ENCODE peak calls at places on chromosomes 1 and 21, in seven cellular contexts. X is pancreas, R is fibroblast of lung, I is right cardiac atrium, S is heart right ventricle, A is lower lobe of right lung, Y is ovary. M is an unnamed sample.

GRCh38 chr1:87196110-87196509 is 132.6 kb upstream of the LMO4 start:
- DNase-seq in X (no peak), R (no peak), I (no peak), S (no peak), A (no peak), Y (no peak), M (peak)

GRCh38 chr1:33169290-33170055 is 12.4 kb downstream of the TRIM62 start:
- DNase-seq in X (no peak), R (no peak), I (no peak), S (no peak), A (no peak), Y (no peak), M (peak)

GRCh38 chr1:109815809-109816791 is 52.4 kb upstream of the EPS8L3 start:
- DNase-seq in X (no peak), R (no peak), I (no peak), S (no peak), A (no peak), Y (no peak), M (no peak)

GRCh38 chr1:108063703-108064102 is 98.7 kb upstream of the VAV3 start:
- DNase-seq in X (no peak), R (no peak), I (no peak), S (no peak), A (no peak), Y (no peak), M (peak)

GRCh38 chr1:61951731-61952585 is 209.7 kb downstream of the PATJ start:
- DNase-seq in X (no peak), R (no peak), I (no peak), S (peak), A (no peak), Y (no peak), M (no peak)

GRCh38 chr1:25700124-25700523 is 83.5 kb downstream of the MAN1C1 start:
- DNase-seq in X (no peak), R (peak), I (peak), S (peak), A (no peak), Y (peak), M (no peak)

GRCh38 chr1:203934027-203934426 is 72.6 kb downstream of the SNRPE start:
- DNase-seq in X (no peak), R (no peak), I (no peak), S (no peak), A (no peak), Y (no peak), M (no peak)

GRCh38 chr1:196515904-196516303 is 92.3 kb downstream of the KCNT2 start:
- DNase-seq in X (no peak), R (no peak), I (no peak), S (no peak), A (no peak), Y (no peak), M (no peak)

GRCh38 chr1:186483561-186483960 is 22.6 kb upstream of the PDC start:
- DNase-seq in X (no peak), R (no peak), I (no peak), S (no peak), A (no peak), Y (no peak), M (no peak)

GRCh38 chr1:203557390-203557789 is 63.4 kb downstream of the OPTC start:
- DNase-seq in X (no peak), R (peak), I (peak), S (peak), A (no peak), Y (peak), M (no peak)

GRCh38 chr1:224700915-224701531 is 84.9 kb downstream of the CNIH3 start:
- DNase-seq in X (no peak), R (peak), I (no peak), S (no peak), A (no peak), Y (no peak), M (peak)

GRCh38 chr1:165858928-165859845 is 31.8 kb downstream of the UCK2 start:
- DNase-seq in X (no peak), R (no peak), I (no peak), S (no peak), A (no peak), Y (no peak), M (no peak)

GRCh38 chr1:226983247-226983997 is 43.3 kb downstream of the COQ8A start:
- DNase-seq in X (no peak), R (no peak), I (no peak), S (no peak), A (no peak), Y (no peak), M (no peak)

GRCh38 chr1:58584082-58584895 is 7.2 kb upstream of the TACSTD2 start:
- DNase-seq in X (peak), R (peak), I (peak), S (no peak), A (peak), Y (peak), M (peak)

GRCh38 chr1:227131193-227131592 is 187.1 kb downstream of the CDC42BPA start:
- DNase-seq in X (no peak), R (peak), I (no peak), S (no peak), A (no peak), Y (no peak), M (peak)

GRCh38 chr21:31897311-31897710 is 24.5 kb downstream of the HUNK start:
- DNase-seq in X (no peak), R (no peak), I (no peak), S (no peak), A (no peak), Y (no peak), M (no peak)

GRCh38 chr1:3707298-3707938 is 44.8 kb upstream of the CCDC27 start:
- DNase-seq in X (no peak), R (no peak), I (no peak), S (no peak), A (no peak), Y (no peak), M (peak)

GRCh38 chr1:79852004-79852403 is 845.5 kb upstream of the ADGRL4 start:
- DNase-seq in X (no peak), R (no peak), I (no peak), S (no peak), A (no peak), Y (no peak), M (no peak)

GRCh38 chr1:53552146-53552940 is 93.1 kb downstream of the DMRTB1 start:
- DNase-seq in X (no peak), R (no peak), I (no peak), S (no peak), A (peak), Y (no peak), M (peak)

GRCh38 chr1:222600274-222600673 is 10.5 kb upstream of the TAF1A start:
- DNase-seq in X (no peak), R (no peak), I (no peak), S (no peak), A (no peak), Y (no peak), M (no peak)

GRCh38 chr1:53644909-53645689 is 93.9 kb downstream of the GLIS1 start:
- DNase-seq in X (no peak), R (no peak), I (no peak), S (no peak), A (no peak), Y (no peak), M (no peak)

GRCh38 chr1:60547821-60548220 is 474.3 kb upstream of the C1orf87 start:
- DNase-seq in X (no peak), R (no peak), I (no peak), S (no peak), A (no peak), Y (no peak), M (peak)

GRCh38 chr1:183604048-183604808 is 14.0 kb upstream of the NCF2 start:
- DNase-seq in X (no peak), R (peak), I (peak), S (no peak), A (peak), Y (no peak), M (peak)

GRCh38 chr1:78712467-78712866 is 62.8 kb downstream of the IFI44 start:
- DNase-seq in X (no peak), R (no peak), I (no peak), S (no peak), A (no peak), Y (no peak), M (no peak)

DNA sequence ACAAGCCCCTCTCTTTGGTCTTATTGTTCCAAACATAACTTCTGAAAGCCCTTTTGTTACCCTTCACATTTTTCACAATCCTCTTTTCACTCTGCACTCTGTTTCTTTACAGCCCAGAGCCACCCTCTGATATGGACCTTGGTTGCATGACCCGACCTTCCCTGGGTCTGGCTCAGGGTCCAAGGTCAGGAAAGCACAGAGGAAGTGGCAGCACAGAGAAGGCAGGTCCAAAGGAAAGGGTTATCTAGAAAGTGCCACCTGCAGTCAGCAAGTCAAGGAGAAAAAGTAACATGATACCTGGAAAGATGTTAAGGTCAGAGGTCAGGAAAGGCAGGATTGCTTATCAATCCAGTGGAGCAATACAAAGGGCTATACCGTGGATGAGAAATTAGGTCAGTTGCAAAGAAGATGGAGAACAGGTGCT is 18.4 kb downstream of the BCAR3 start:
- DNase-seq in X (no peak), R (no peak), I (no peak), S (no peak), A (no peak), Y (no peak), M (no peak)
- H3K27ac ChIP-seq in X (no peak), R (no peak), I (no peak), S (no peak), A (no peak), Y (no peak), M (peak)

DNA sequence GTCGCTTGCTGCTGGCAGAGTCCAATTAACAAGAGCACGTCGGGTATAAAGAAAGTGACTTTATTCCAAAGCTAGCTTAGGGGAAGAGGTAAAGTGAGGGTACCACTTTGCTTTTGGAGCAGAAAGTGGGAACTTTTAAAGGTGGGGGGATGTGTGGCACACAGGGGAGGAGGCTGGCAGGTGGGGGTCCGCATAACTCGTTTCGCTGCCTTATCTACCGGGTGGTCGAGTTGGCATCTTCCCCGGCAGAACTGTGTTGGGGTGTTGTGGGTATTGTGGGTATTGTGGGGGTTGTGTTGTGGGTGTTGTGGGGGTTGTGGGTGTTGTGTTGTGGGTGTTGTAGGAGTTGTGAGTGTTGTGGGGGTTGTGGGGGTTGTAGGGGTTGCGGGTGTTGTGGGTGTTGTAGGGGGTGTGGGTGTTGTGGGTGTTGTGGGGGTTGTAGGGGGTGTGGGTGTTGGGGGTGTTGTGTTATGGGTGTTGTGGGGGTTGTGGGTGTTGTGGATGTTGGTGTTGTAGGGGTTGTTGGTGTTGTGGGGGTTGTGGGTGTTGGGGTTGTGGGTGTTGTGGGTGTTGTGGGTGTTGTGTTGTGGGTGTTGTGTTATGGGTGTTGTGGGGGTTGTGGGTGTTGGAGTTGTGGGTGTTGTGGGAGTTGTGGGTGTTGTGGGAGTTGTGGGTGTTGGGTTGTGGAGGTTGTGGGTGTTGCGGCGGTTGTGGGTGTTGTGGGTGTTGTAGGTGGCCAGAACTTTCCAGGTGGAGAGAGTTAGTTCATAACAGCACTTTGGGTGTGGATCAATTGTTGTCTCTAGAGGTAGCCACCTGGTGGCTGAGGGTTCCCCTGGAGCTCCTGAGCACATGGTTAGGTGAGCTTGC is 52.7 kb downstream of the AGPAT3 start:
- DNase-seq in X (no peak), R (no peak), I (no peak), S (no peak), A (peak), Y (peak), M (no peak)
- H3K4me3 ChIP-seq in X (no peak), R (no peak), I (no peak), S (no peak), A (peak), Y (no peak), M (no peak)

GRCh38 chr1:218930000-218930399 is 243.7 kb upstream of the LYPLAL1 start:
- DNase-seq in X (no peak), R (no peak), I (no peak), S (no peak), A (no peak), Y (no peak), M (peak)
- H3K27ac ChIP-seq in X (no peak), R (no peak), I (no peak), S (no peak), A (no peak), Y (no peak), M (peak)

DNA sequence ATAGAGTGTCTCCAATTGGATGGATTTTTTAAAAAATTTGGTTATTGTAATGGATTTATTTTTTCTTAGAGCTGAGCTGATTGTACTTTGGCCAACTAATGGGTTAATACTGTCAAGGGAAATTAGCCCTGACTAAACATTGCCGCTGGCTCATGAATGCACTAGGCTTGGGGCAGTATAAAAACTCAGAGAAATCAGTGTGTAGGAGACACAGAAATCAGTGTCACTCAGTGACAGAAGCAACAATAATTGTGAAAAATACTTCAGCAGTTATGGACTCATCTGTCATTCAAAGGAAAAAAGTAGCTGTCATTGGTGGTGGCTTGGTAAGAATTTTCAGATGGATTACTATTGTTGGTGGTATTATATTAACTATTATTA is at the start of gene KMO:
- DNase-seq in X (no peak), R (no peak), I (no peak), S (no peak), A (no peak), Y (no peak), M (peak)
- H3K4me3 ChIP-seq in X (peak), R (peak), I (peak), S (peak), A (peak), Y (peak), M (peak)

GRCh38 chr1:66351474-66351873 is 182.5 kb upstream of the SGIP1 start:
- DNase-seq in X (no peak), R (no peak), I (no peak), S (no peak), A (no peak), Y (no peak), M (no peak)

GRCh38 chr1:66351913-66352312 is 182.0 kb upstream of the SGIP1 start:
- DNase-seq in X (no peak), R (no peak), I (no peak), S (no peak), A (no peak), Y (no peak), M (no peak)

GRCh38 chr1:66354311-66354922 is 179.5 kb upstream of the SGIP1 start:
- DNase-seq in X (no peak), R (peak), I (no peak), S (no peak), A (no peak), Y (no peak), M (peak)

GRCh38 chr1:66352783-66353182 is 181.2 kb upstream of the SGIP1 start:
- DNase-seq in X (no peak), R (no peak), I (no peak), S (no peak), A (no peak), Y (no peak), M (no peak)

GRCh38 chr1:66353207-66353606 is 180.7 kb upstream of the SGIP1 start:
- DNase-seq in X (no peak), R (no peak), I (no peak), S (no peak), A (no peak), Y (no peak), M (no peak)
- H3K27ac ChIP-seq in X (no peak), R (no peak), I (peak), S (no peak), A (no peak), Y (no peak), M (no peak)

GRCh38 chr1:2298685-2299673 is 70.9 kb downstream of the SKI start:
- DNase-seq in X (no peak), R (peak), I (peak), S (peak), A (peak), Y (no peak), M (no peak)
- H3K4me3 ChIP-seq in X (no peak), R (no peak), I (no peak), S (peak), A (peak), Y (no peak), M (no peak)

GRCh38 chr1:113808450-113809195 is 3.7 kb downstream of the RSBN1 start:
- DNase-seq in X (no peak), R (no peak), I (no peak), S (no peak), A (no peak), Y (no peak), M (no peak)

GRCh38 chr1:113802367-113803007 is 9.8 kb downstream of the RSBN1 start:
- DNase-seq in X (no peak), R (no peak), I (no peak), S (no peak), A (no peak), Y (no peak), M (no peak)

GRCh38 chr1:113805256-113805531 is 7.1 kb downstream of the RSBN1 start:
- DNase-seq in X (no peak), R (no peak), I (no peak), S (no peak), A (no peak), Y (peak), M (no peak)

GRCh38 chr1:113805639-113806038 is 6.6 kb downstream of the RSBN1 start:
- DNase-seq in X (no peak), R (no peak), I (no peak), S (no peak), A (no peak), Y (no peak), M (no peak)

DNA sequence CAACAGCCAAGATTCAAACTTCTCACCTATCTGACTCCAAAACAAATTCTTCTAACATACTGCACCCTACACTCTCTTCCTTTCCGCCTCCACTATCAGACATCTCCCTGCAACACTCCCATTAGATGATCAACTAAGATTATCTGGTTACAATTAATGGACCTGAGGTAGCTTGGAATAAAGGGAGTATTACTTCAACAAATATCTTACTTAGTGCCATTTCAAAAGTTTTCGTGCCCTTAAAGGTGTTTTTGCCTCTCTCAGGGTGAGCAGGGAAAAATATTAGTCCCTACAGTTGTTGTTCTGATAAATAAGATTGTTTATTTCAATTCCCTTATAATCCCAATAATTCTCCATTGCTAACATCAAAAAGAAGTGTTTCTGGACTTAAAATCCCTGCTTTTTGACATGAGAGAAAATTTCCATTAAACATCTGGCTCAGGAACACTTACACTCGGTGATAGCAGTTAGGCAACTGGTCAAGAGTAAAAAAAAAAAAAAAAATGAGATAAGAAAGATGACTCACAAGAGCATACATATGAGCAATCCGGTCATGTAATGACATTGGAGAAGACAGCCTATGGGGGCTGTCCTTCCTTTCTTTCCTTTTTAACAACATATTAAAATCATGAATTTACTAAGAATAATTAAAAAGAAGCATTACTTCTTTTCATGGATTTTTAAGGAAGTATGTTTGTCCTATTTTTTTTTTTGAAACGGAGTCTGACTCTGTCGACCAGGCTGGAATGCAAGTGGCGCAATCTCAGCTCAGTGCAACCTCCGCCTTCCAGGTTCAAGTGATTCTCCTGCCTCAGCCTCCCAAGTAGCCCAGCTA is 7.6 kb downstream of the RSBN1 start:
- DNase-seq in X (peak), R (peak), I (peak), S (no peak), A (no peak), Y (no peak), M (no peak)
- H3K27ac ChIP-seq in X (peak), R (peak), I (peak), S (no peak), A (no peak), Y (no peak), M (no peak)

GRCh38 chr1:18738126-18738525 is 107.5 kb downstream of the PAX7 start:
- DNase-seq in X (no peak), R (no peak), I (no peak), S (no peak), A (no peak), Y (no peak), M (no peak)

GRCh38 chr1:18739956-18740355 is 109.3 kb downstream of the PAX7 start:
- DNase-seq in X (no peak), R (no peak), I (no peak), S (no peak), A (no peak), Y (no peak), M (no peak)

GRCh38 chr1:18738617-18739016 is 108.0 kb downstream of the PAX7 start:
- DNase-seq in X (no peak), R (no peak), I (no peak), S (no peak), A (no peak), Y (no peak), M (no peak)

GRCh38 chr1:18739408-18739807 is 108.8 kb downstream of the PAX7 start:
- DNase-seq in X (no peak), R (no peak), I (no peak), S (no peak), A (no peak), Y (no peak), M (no peak)

GRCh38 chr1:18740617-18741016 is 110.0 kb downstream of the PAX7 start:
- DNase-seq in X (no peak), R (no peak), I (no peak), S (no peak), A (no peak), Y (no peak), M (no peak)
- H3K4me3 ChIP-seq in X (no peak), R (no peak), I (no peak), S (no peak), A (no peak), Y (no peak), M (no peak)

DNA sequence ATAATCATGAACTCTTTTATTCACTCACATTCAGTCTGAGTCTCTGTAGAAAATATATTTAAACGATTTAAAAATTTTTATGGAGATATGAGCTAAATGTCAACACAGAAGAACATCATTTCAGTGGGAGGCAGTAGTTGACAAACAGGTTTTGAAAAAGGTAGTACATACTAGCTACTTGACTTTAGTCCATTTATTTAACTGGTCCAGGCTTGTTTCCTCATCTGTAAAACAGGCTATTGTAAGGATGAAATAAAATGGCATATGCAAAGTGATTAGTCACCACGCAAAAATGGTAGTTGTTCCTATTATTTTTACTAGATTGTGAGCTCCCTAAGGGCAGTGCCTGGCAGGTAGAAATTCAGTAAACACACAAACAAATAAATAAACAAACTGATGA is 75.2 kb downstream of the NTPCR start:
- DNase-seq in X (no peak), R (no peak), I (no peak), S (no peak), A (no peak), Y (no peak), M (no peak)
- H3K27ac ChIP-seq in X (no peak), R (no peak), I (no peak), S (no peak), A (no peak), Y (no peak), M (no peak)